ENCODE peak calls at places on chromosomes 13 and 19, in eight cellular contexts. L is kidney glomerular epithelial cell; F is hippocampal formation; B is hepatic stellate cell; P is renal cortical epithelial cell; K is mesothelial cell of epicardium; S is NCI-H1105 treated with DMSO at 0.1 percent for 48 hours; U is activated CD4-positive, alpha-beta T cell treated with anti-CD3 and anti-CD28 coated beads for 48 hours. G is an unnamed sample.

GRCh38 chr19:11091343-11092153 is 2.3 kb downstream of the LDLR start:
- DNase-seq in U (peak; percentile 54), P (peak; percentile 94), L (peak; percentile 89), B (peak; percentile 57), K (peak; percentile 41), S (no peak), F (peak; percentile 65), G (peak; percentile 97)

GRCh38 chr13:35500071-35500595 is 23.6 kb upstream of the MAB21L1 start:
- DNase-seq in P (no peak), B (no peak), F (no peak), L (no peak), U (no peak), S (peak; percentile 18), K (no peak), G (no peak)

GRCh38 chr13:92355213-92355612 is 871.4 kb upstream of the GPC6 start:
- DNase-seq in S (peak; percentile 5), B (no peak), U (no peak), F (no peak), L (no peak), K (no peak), P (no peak), G (peak; percentile 74)

GRCh38 chr13:99086869-99087129 is 108.9 kb upstream of the DOCK9 start:
- DNase-seq in B (no peak), S (no peak), L (no peak), U (peak; percentile 55), P (no peak), F (no peak), K (peak; percentile 60), G (peak; percentile 41)

GRCh38 chr13:52804202-52804641 is 44.2 kb downstream of the PCDH8 start:
- DNase-seq in K (no peak), L (peak; percentile 49), U (no peak), P (no peak), F (no peak), B (no peak), S (no peak), G (no peak)

GRCh38 chr19:55319786-55320185 is 5.4 kb downstream of the TMEM150B start:
- DNase-seq in F (no peak), L (no peak), S (no peak), K (peak; percentile 72), U (no peak), B (peak; percentile 83), P (no peak), G (peak; percentile 90)

GRCh38 chr13:41465215-41465907 is 8.0 kb downstream of the RGCC start:
- DNase-seq in S (no peak), P (peak; percentile 73), L (no peak), U (peak; percentile 91), F (no peak), K (no peak), B (peak; percentile 81), G (no peak)

GRCh38 chr13:34208326-34208725 is 390.4 kb downstream of the RFC3 start:
- DNase-seq in F (no peak), L (no peak), U (no peak), S (no peak), B (no peak), K (no peak), P (no peak), G (no peak)

GRCh38 chr19:19630426-19630825 is 2.4 kb upstream of the LPAR2 start:
- DNase-seq in P (no peak), F (no peak), B (no peak), K (no peak), U (no peak), L (no peak), S (no peak), G (no peak)

GRCh38 chr19:1408300-1409203 is 1.2 kb downstream of the DAZAP1 start:
- DNase-seq in F (no peak), B (peak; percentile 63), L (peak; percentile 9), P (peak; percentile 37), K (peak; percentile 62), U (peak; percentile 70), S (no peak), G (peak; percentile 67)

GRCh38 chr13:98105929-98106336 is 37.0 kb upstream of the FARP1 start:
- DNase-seq in L (no peak), B (peak; percentile 59), K (no peak), U (no peak), F (no peak), P (no peak), S (no peak), G (no peak)

GRCh38 chr19:35555301-35556005 is 8.0 kb downstream of the ATP4A start:
- DNase-seq in P (peak; percentile 27), F (no peak), B (no peak), K (no peak), S (peak; percentile 15), L (no peak), U (no peak), G (peak; percentile 75)

GRCh38 chr19:55069137-55069858 is 6.3 kb upstream of the RDH13 start:
- DNase-seq in S (peak; percentile 44), B (peak; percentile 60), F (no peak), P (peak; percentile 22), L (no peak), U (no peak), K (no peak), G (peak; percentile 96)

GRCh38 chr13:44746690-44747089 is 170.6 kb upstream of the TSC22D1 start:
- DNase-seq in B (no peak), U (no peak), F (no peak), S (no peak), K (no peak), L (no peak), P (no peak), G (no peak)

GRCh38 chr19:10390652-10391286 is 10.4 kb upstream of the TYK2 start:
- DNase-seq in B (peak; percentile 80), K (peak; percentile 75), L (no peak), P (peak; percentile 67), S (peak; percentile 71), F (peak; percentile 34), U (peak; percentile 75), G (peak; percentile 79)

GRCh38 chr13:27988520-27988919 is at the start of gene URAD:
- DNase-seq in F (no peak), S (no peak), U (no peak), K (no peak), P (no peak), L (no peak), B (no peak), G (no peak)

GRCh38 chr13:32790731-32791130 is 204.5 kb downstream of the PDS5B start:
- DNase-seq in F (no peak), U (no peak), L (no peak), S (no peak), K (no peak), B (no peak), P (peak; percentile 4), G (peak; percentile 49)

GRCh38 chr19:29378126-29378525 is 147.7 kb upstream of the VSTM2B start:
- DNase-seq in B (no peak), F (no peak), S (no peak), L (no peak), P (no peak), U (no peak), K (no peak), G (no peak)

GRCh38 chr19:16702123-16702522 is 17.5 kb upstream of the NWD1 start:
- DNase-seq in U (no peak), L (no peak), P (peak; percentile 87), K (no peak), B (no peak), F (no peak), S (no peak), G (peak; percentile 19)

GRCh38 chr19:10769533-10770491 is 51.9 kb downstream of the DNM2 start:
- DNase-seq in P (peak; percentile 51), U (no peak), K (no peak), S (no peak), B (peak; percentile 58), F (peak; percentile 56), L (peak; percentile 70), G (peak; percentile 54)

GRCh38 chr13:44779085-44779484 is 203.0 kb upstream of the TSC22D1 start:
- DNase-seq in F (no peak), K (no peak), U (no peak), B (no peak), S (no peak), L (no peak), P (no peak), G (no peak)

GRCh38 chr13:111938743-111939142 is 128.2 kb upstream of the SOX1 start:
- DNase-seq in F (no peak), S (peak; percentile 35), B (no peak), L (no peak), U (no peak), P (no peak), K (peak; percentile 13), G (no peak)

GRCh38 chr13:73060251-73061160 is 1.7 kb downstream of the KLF5 start:
- DNase-seq in S (no peak), B (peak; percentile 67), P (peak; percentile 64), L (peak; percentile 56), K (no peak), U (peak; percentile 11), F (no peak), G (peak; percentile 74)

G was measured in mesendoderm.